ENCODE peak calls at places on chromosomes 3 and 15, in five cellular contexts. D is A549, H is GM23248, U is hepatocyte, W is astrocyte. O is an unnamed sample.

GRCh38 chr15:64246364-64247189 is 83.8 kb upstream of the PPIB start:
- DNase-seq in W (peak), H (peak), D (peak), U (peak), O (peak)

GRCh38 chr3:182644013-182644412 is 149.3 kb upstream of the ATP11B start:
- DNase-seq in W (no peak), D (no peak), H (no peak), U (no peak), O (no peak)

GRCh38 chr3:126858887-126859286 is 124.0 kb upstream of the PLXNA1 start:
- DNase-seq in W (peak), U (peak), D (peak), H (peak), O (peak)

GRCh38 chr15:73926191-73927002 is at the start of gene LOXL1:
- DNase-seq in U (peak), W (peak), H (peak), D (no peak), O (peak)

GRCh38 chr15:50126072-50126471 is 7.0 kb upstream of the ATP8B4 start:
- DNase-seq in H (no peak), D (no peak), U (no peak), W (no peak), O (no peak)

GRCh38 chr15:52653451-52653964 is 25.7 kb downstream of the ATOSA start:
- DNase-seq in D (peak), U (peak), W (peak), H (peak), O (peak)

GRCh38 chr3:48930590-48930989 is 11.9 kb downstream of the ARIH2 start:
- DNase-seq in H (no peak), W (no peak), U (no peak), D (no peak), O (no peak)

GRCh38 chr15:36814708-36815107 is 235.3 kb downstream of the CDIN1 start:
- DNase-seq in U (peak), D (no peak), W (no peak), H (peak), O (peak)

GRCh38 chr15:78087944-78088772 is 4.2 kb upstream of the SH2D7 start:
- DNase-seq in H (no peak), U (no peak), D (no peak), W (no peak), O (peak)

GRCh38 chr15:74994236-74994635 is 1.1 kb upstream of the SCAMP5 start:
- DNase-seq in W (no peak), H (no peak), U (no peak), D (no peak), O (no peak)

GRCh38 chr3:146502887-146503458 is 33.6 kb upstream of the PLSCR2 start:
- DNase-seq in D (no peak), W (peak), H (no peak), U (no peak), O (peak)

GRCh38 chr15:39580117-39580629 is 706 bp upstream of the THBS1 start:
- DNase-seq in H (peak), D (peak), U (peak), W (peak), O (peak)

GRCh38 chr15:89490550-89491315 is 5.7 kb downstream of the RHCG start:
- DNase-seq in W (no peak), U (no peak), D (no peak), H (no peak), O (no peak)

GRCh38 chr3:4067893-4068292 is 235.3 kb upstream of the SETMAR start:
- DNase-seq in W (no peak), D (no peak), U (no peak), H (no peak), O (no peak)

GRCh38 chr3:148450819-148451218 is 246.9 kb upstream of the AGTR1 start:
- DNase-seq in H (no peak), D (no peak), W (no peak), U (peak), O (no peak)

GRCh38 chr15:51756482-51756881 is 5.1 kb downstream of the TMOD2 start:
- DNase-seq in U (no peak), H (no peak), W (no peak), D (no peak), O (no peak)

GRCh38 chr3:14461748-14462324 is 59.4 kb downstream of the SLC6A6 start:
- DNase-seq in U (peak), H (peak), W (peak), D (peak), O (peak)

GRCh38 chr3:141426404-141427034 is 58.2 kb downstream of the ZBTB38 start:
- DNase-seq in W (peak), H (peak), U (peak), D (no peak), O (no peak)

GRCh38 chr3:135304378-135304777 is 509.3 kb downstream of the EPHB1 start:
- DNase-seq in U (no peak), D (no peak), H (peak), W (no peak), O (no peak)

GRCh38 chr3:31103623-31104180 is 209.2 kb upstream of the GADL1 start:
- DNase-seq in W (no peak), U (no peak), H (no peak), D (no peak), O (no peak)

GRCh38 chr15:66842710-66843441 is 140.8 kb downstream of the SMAD6 start:
- DNase-seq in W (peak), U (peak), H (peak), D (peak), O (no peak)

GRCh38 chr15:66844041-66844746 is 142.2 kb downstream of the SMAD6 start:
- DNase-seq in D (no peak), W (no peak), H (no peak), U (no peak), O (no peak)

GRCh38 chr15:66844747-66845145 is 142.7 kb downstream of the SMAD6 start:
- DNase-seq in H (no peak), U (no peak), W (no peak), D (no peak), O (no peak)

GRCh38 chr15:66841953-66842681 is 140.1 kb downstream of the SMAD6 start:
- DNase-seq in D (peak), W (peak), H (peak), U (peak), O (peak)

GRCh38 chr15:66843581-66843980 is 141.5 kb downstream of the SMAD6 start:
- DNase-seq in U (no peak), W (no peak), D (no peak), H (no peak), O (no peak)
- H3K4me2 ChIP-seq in U (peak), W (peak), D (peak), H (peak), O (no peak)

DNA sequence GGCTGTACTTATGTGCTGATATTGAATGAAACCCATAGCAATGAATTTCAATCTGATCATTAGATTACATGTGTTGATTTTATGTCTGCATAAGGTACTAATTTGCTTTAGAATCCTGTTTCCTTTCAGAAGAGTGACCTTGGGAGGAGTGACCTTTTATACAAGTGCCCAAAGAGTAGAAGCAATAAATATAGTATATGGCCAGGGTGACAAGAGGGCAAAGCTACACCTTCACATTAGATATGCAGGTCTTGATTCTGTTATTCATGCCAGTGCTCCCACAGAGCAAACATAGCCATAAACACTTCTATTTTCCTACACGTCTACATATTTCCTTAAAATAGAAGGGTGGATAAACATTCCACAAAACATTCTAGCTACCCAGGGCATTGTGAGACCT is 158.2 kb upstream of the RAP2B start:
- DNase-seq in D (no peak), W (no peak), U (no peak), H (no peak), O (no peak)
- H3K27ac ChIP-seq in D (no peak), W (no peak), U (no peak), H (no peak), O (no peak)

GRCh38 chr3:175919133-175919532 is 1060.0 kb downstream of the NAALADL2 start:
- DNase-seq in W (no peak), U (no peak), H (no peak), D (no peak), O (no peak)

GRCh38 chr3:175911937-175912336 is 1052.8 kb downstream of the NAALADL2 start:
- DNase-seq in W (no peak), U (no peak), H (no peak), D (no peak), O (no peak)

GRCh38 chr3:175916151-175916946 is 1057.2 kb downstream of the NAALADL2 start:
- DNase-seq in H (peak), W (no peak), U (no peak), D (no peak), O (no peak)

DNA sequence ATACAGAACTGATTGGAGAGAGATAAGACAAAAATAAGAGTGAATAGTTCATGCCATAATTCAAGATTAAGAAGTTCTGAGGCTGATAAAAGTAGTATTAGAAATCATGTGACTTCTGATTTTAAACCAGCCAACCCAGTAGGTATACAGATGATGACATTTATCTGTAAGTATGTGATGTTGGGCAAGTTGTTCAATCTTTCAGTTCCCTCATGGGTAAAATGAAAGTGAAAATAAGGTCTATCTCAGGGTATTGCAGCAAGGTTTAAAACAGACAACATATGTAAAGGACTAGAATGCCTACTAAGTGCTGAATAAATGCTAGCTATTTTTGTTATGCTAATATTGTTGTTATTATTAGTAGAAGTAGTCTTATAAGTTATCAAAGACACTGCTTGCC is 1055.7 kb downstream of the NAALADL2 start:
- DNase-seq in W (no peak), U (no peak), H (peak), D (no peak), O (no peak)
- H3K4me2 ChIP-seq in W (no peak), U (no peak), H (no peak), D (no peak), O (no peak)

GRCh38 chr3:128081846-128082245 is 29.6 kb downstream of the SEC61A1 start:
- DNase-seq in W (peak), H (peak), U (no peak), D (peak), O (peak)

GRCh38 chr3:128082545-128082944 is 30.3 kb downstream of the SEC61A1 start:
- DNase-seq in D (no peak), U (no peak), W (no peak), H (no peak), O (no peak)

GRCh38 chr3:128083980-128084674 is 31.9 kb downstream of the SEC61A1 start:
- DNase-seq in U (no peak), D (no peak), H (no peak), W (no peak), O (no peak)

GRCh38 chr3:128084675-128085021 is 32.4 kb downstream of the SEC61A1 start:
- DNase-seq in W (no peak), H (no peak), D (no peak), U (no peak), O (no peak)

GRCh38 chr3:128083396-128083795 is 31.2 kb downstream of the SEC61A1 start:
- DNase-seq in H (no peak), D (no peak), W (no peak), U (no peak), O (no peak)
- H3K27ac ChIP-seq in H (no peak), D (peak), W (no peak), U (no peak), O (no peak)

DNA sequence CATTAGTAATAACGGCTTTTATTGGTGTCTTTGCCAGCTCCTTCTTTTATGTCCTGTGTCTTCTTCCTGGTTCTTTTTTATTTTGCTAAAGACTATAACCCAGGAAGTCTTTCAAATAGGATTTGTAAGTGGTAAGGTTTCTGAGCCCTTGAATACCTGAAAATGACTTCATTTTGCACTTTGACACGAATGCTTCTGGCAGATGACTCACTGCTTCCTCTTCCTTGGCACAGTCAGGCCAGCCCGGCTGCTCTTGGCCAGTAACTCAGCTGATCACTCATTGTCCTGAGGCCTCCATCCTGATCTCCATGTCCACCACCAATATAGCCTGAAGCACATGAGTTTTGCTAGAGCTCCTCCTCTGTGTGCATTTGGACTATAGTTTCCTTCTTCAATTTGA is 48.7 kb upstream of the NR2E3 start:
- DNase-seq in H (peak), U (peak), D (peak), W (peak), O (peak)
- H3K4me2 ChIP-seq in H (peak), U (no peak), D (no peak), W (peak), O (peak)

DNA sequence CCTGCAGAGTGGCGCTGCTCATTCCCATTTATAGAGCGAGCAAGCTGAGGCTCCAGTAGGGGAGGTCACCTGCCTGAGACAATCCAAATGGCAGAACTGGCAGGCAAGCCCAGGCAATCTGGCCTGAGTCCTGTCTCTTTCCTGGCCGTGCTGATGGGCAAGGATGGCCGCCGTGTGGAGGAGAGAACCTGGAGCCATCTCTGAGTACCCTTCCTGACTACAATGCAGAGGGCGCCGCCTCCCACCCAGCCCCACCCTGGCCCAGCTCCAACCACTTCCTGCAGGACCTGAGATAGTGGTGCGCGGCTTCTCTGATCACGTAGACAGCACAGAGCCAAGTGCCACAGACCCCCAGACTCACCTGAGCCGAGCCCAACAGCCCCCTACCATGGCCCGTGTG is 7.0 kb downstream of the TLR9 start:
- DNase-seq in W (no peak), U (no peak), D (no peak), H (no peak), O (no peak)
- H3K27ac ChIP-seq in W (no peak), U (no peak), D (no peak), H (no peak), O (no peak)

O was measured in mammary epithelial cell.